ENCODE peak calls at places on chromosomes 3 and 15, in seven cellular contexts. K is foreskin fibroblast; H is CD8-positive, alpha-beta T cell; T is psoas muscle; Y is choroid plexus epithelial cell; L is vagina; U is A673. R is an unnamed sample.

GRCh38 chr15:68783226-68784054 is 37.3 kb downstream of the ANP32A start:
- DNase-seq in K (no peak), H (peak; percentile 70), T (peak; percentile 51), Y (peak; percentile 38), L (peak; percentile 72), U (peak; percentile 27), R (no peak)

GRCh38 chr3:42556089-42556632 is 25.6 kb downstream of the SEC22C start:
- DNase-seq in K (no peak), H (peak; percentile 50), T (no peak), Y (no peak), L (no peak), U (no peak), R (no peak)

GRCh38 chr3:38003371-38003816 is 12.8 kb downstream of the VILL start:
- DNase-seq in K (no peak), H (peak; percentile 62), T (peak; percentile 63), Y (peak; percentile 68), L (no peak), U (peak; percentile 53), R (peak; percentile 44)

GRCh38 chr3:45992133-45992729 is 3.4 kb downstream of the FYCO1 start:
- DNase-seq in K (no peak), H (no peak), T (no peak), Y (no peak), L (no peak), U (no peak), R (no peak)

GRCh38 chr3:69214241-69214640 is 91.8 kb upstream of the LMOD3 start:
- DNase-seq in K (no peak), H (no peak), T (no peak), Y (no peak), L (no peak), U (no peak), R (no peak)

GRCh38 chr3:114143817-114144216 is 35.0 kb downstream of the DRD3 start:
- DNase-seq in K (no peak), H (no peak), T (no peak), Y (no peak), L (no peak), U (no peak), R (no peak)

GRCh38 chr15:50355980-50356379 is 982 bp upstream of the GABPB1 start:
- DNase-seq in K (no peak), H (no peak), T (no peak), Y (peak; percentile 12), L (no peak), U (no peak), R (no peak)

GRCh38 chr15:57683481-57683880 is 23.0 kb upstream of the POLR2M start:
- DNase-seq in K (no peak), H (no peak), T (no peak), Y (no peak), L (no peak), U (no peak), R (no peak)

GRCh38 chr3:193905541-193905940 is 230.4 kb upstream of the HES1 start:
- DNase-seq in K (no peak), H (no peak), T (no peak), Y (no peak), L (no peak), U (no peak), R (no peak)

GRCh38 chr15:38554354-38554753 is 10.3 kb downstream of the RASGRP1 start:
- DNase-seq in K (no peak), H (no peak), T (no peak), Y (peak; percentile 45), L (no peak), U (no peak), R (no peak)

GRCh38 chr15:29699791-29700190 is 122.5 kb downstream of the TJP1 start:
- DNase-seq in K (no peak), H (no peak), T (no peak), Y (no peak), L (no peak), U (no peak), R (no peak)

GRCh38 chr15:90362936-90363212 is 10.8 kb downstream of the ZNF774 start:
- DNase-seq in K (peak; percentile 87), H (no peak), T (no peak), Y (peak; percentile 91), L (no peak), U (peak; percentile 62), R (peak; percentile 88)

GRCh38 chr15:92889390-92890113 is 10.6 kb upstream of the CHD2 start:
- DNase-seq in K (no peak), H (no peak), T (no peak), Y (no peak), L (no peak), U (no peak), R (no peak)

GRCh38 chr3:99167016-99167415 is 265.5 kb upstream of the DCBLD2 start:
- DNase-seq in K (peak; percentile 12), H (no peak), T (no peak), Y (no peak), L (no peak), U (no peak), R (no peak)

GRCh38 chr15:34085746-34086145 is 15.9 kb downstream of the EMC7 start:
- DNase-seq in K (peak; percentile 30), H (no peak), T (no peak), Y (peak; percentile 4), L (no peak), U (no peak), R (no peak)

GRCh38 chr15:48890375-48890972 is 12.5 kb downstream of the EID1 start:
- DNase-seq in K (no peak), H (no peak), T (no peak), Y (no peak), L (no peak), U (no peak), R (no peak)

GRCh38 chr3:122893754-122894668 is 99.1 kb downstream of the SLC49A4 start:
- DNase-seq in K (peak; percentile 28), H (no peak), T (no peak), Y (peak; percentile 13), L (no peak), U (no peak), R (no peak)

GRCh38 chr15:62365795-62366442 is 200.8 kb upstream of the C2CD4B start:
- DNase-seq in K (no peak), H (no peak), T (no peak), Y (no peak), L (no peak), U (no peak), R (no peak)

GRCh38 chr15:41983621-41984571 is 11.5 kb upstream of the EHD4 start:
- DNase-seq in K (no peak), H (no peak), T (no peak), Y (no peak), L (peak; percentile 77), U (no peak), R (no peak)

GRCh38 chr3:140276698-140277097 is 341.7 kb downstream of the CLSTN2 start:
- DNase-seq in K (no peak), H (no peak), T (no peak), Y (peak; percentile 53), L (no peak), U (peak; percentile 17), R (peak; percentile 28)

GRCh38 chr3:109137766-109138165 is 1.2 kb downstream of the C3orf85 start:
- DNase-seq in K (no peak), H (no peak), T (no peak), Y (no peak), L (no peak), U (no peak), R (no peak)

GRCh38 chr3:30643763-30644462 is 37.5 kb downstream of the TGFBR2 start:
- DNase-seq in K (no peak), H (peak; percentile 59), T (no peak), Y (no peak), L (no peak), U (no peak), R (no peak)

GRCh38 chr3:111737712-111738097 is 121.4 kb upstream of the PHLDB2 start:
- DNase-seq in K (peak; percentile 81), H (no peak), T (no peak), Y (peak; percentile 100), L (no peak), U (no peak), R (peak; percentile 99)

GRCh38 chr3:151169700-151170224 is 33.3 kb downstream of the GPR171 start:
- DNase-seq in K (no peak), H (no peak), T (peak; percentile 37), Y (no peak), L (no peak), U (no peak), R (no peak)

GRCh38 chr3:51622868-51623267 is 48.2 kb upstream of the TEX264 start:
- DNase-seq in K (peak; percentile 69), H (no peak), T (no peak), Y (peak; percentile 85), L (no peak), U (peak; percentile 4), R (peak; percentile 81)

GRCh38 chr3:105865867-105866350 is 2.9 kb downstream of the CBLB start:
- DNase-seq in K (no peak), H (no peak), T (no peak), Y (no peak), L (no peak), U (no peak), R (no peak)
- H3K4me3 ChIP-seq in K (peak overlapping the region; percentile 88), H (peak overlapping the region; percentile 93), T (peak overlapping the region; percentile 96), Y (peak overlapping the region; percentile 85), L (peak overlapping the region; percentile 87), U (peak overlapping the region; percentile 1), R (peak overlapping the region; percentile 73)

DNA sequence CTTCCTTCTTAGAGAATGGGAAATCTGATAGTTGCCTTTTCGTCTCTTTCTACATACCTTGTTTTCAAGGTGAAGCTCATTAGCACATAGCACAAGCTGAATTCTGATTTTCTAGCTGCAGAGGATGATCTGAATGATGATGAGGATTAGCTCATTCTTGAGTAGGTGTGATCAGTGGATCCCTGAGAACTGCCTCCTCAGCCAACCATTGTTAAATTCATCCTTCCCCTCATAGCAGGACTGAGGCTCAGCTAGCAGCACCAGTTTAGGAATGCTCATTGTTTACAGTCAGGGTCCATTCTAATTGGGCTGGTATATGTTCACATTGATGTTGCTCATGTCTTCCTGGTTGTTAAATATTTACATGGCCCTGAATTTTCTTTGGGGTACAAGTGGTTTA is 299.9 kb upstream of the MME start:
- DNase-seq in K (no peak), H (no peak), T (no peak), Y (no peak), L (no peak), U (no peak), R (no peak)
- TF ChIP-seq CTCF in K (no peak), H (no peak), T (no peak), Y (no peak), L (no peak), U (no peak), R (no peak)

GRCh38 chr3:169147246-169148008 is 516.1 kb downstream of the MECOM start:
- DNase-seq in K (peak; percentile 62), H (no peak), T (peak; percentile 13), Y (peak; percentile 81), L (no peak), U (peak; percentile 62), R (peak; percentile 54)

GRCh38 chr3:169145551-169145950 is 518.0 kb downstream of the MECOM start:
- DNase-seq in K (no peak), H (no peak), T (no peak), Y (no peak), L (no peak), U (no peak), R (no peak)

GRCh38 chr3:169144691-169145090 is 518.8 kb downstream of the MECOM start:
- DNase-seq in K (no peak), H (no peak), T (no peak), Y (no peak), L (no peak), U (no peak), R (no peak)

GRCh38 chr3:169146866-169147245 is 516.7 kb downstream of the MECOM start:
- DNase-seq in K (no peak), H (no peak), T (no peak), Y (peak; percentile 31), L (no peak), U (peak; percentile 10), R (no peak)

GRCh38 chr3:169146112-169146665 is 517.3 kb downstream of the MECOM start:
- DNase-seq in K (peak; percentile 46), H (no peak), T (peak; percentile 23), Y (peak; percentile 57), L (no peak), U (peak; percentile 9), R (peak; percentile 33)
- H3K4me3 ChIP-seq in K (peak overlapping the region; percentile 86), H (no peak overlapping the region), T (peak overlapping the region; percentile 67), Y (peak overlapping the region; percentile 77), L (peak overlapping the region; percentile 42), U (peak overlapping the region; percentile 46), R (peak overlapping the region; percentile 71)

GRCh38 chr3:159732172-159733111 is 256.2 kb upstream of the IL12A start:
- DNase-seq in K (peak; percentile 66), H (no peak), T (no peak), Y (peak; percentile 89), L (no peak), U (no peak), R (peak; percentile 65)
- TF ChIP-seq CTCF in K (no peak), H (no peak), T (no peak), Y (peak; percentile 15), L (no peak), U (no peak), R (no peak)

R was measured in fibroblast of villous mesenchyme.